ENCODE peak calls at places on chromosomes 12 and 14, in four cellular contexts. One of them, this sample, is unnamed.

GRCh38 chr12:93785262-93786010 is 108.3 kb downstream of the CRADD start:
- DNase-seq in pancreas: no peak
- DNase-seq in fibroblast of the aortic adventitia: peak
- DNase-seq in hypothalamus: no peak
- DNase-seq in this sample: no peak

GRCh38 chr12:53950789-53951576 is 3.7 kb upstream of the HOXC12 start:
- DNase-seq in pancreas: no peak
- DNase-seq in fibroblast of the aortic adventitia: no peak
- DNase-seq in hypothalamus: no peak
- DNase-seq in this sample: no peak

GRCh38 chr14:101721951-101722661 is 39.4 kb upstream of the PPP2R5C start:
- DNase-seq in hypothalamus: no peak
- DNase-seq in pancreas: no peak
- DNase-seq in fibroblast of the aortic adventitia: no peak
- DNase-seq in this sample: no peak

GRCh38 chr12:121142171-121142950 is 9.7 kb downstream of the P2RX7 start:
- DNase-seq in fibroblast of the aortic adventitia: no peak
- DNase-seq in pancreas: no peak
- DNase-seq in hypothalamus: no peak
- DNase-seq in this sample: no peak

GRCh38 chr14:51619551-51619950 is 32.2 kb upstream of the FRMD6 start:
- DNase-seq in fibroblast of the aortic adventitia: no peak
- DNase-seq in hypothalamus: no peak
- DNase-seq in pancreas: no peak
- DNase-seq in this sample: no peak

GRCh38 chr12:45425426-45425825 is 209.5 kb downstream of the ANO6 start:
- DNase-seq in pancreas: no peak
- DNase-seq in fibroblast of the aortic adventitia: peak
- DNase-seq in hypothalamus: no peak
- DNase-seq in this sample: no peak

GRCh38 chr12:2299207-2299606 is 246.4 kb downstream of the CACNA1C start:
- DNase-seq in hypothalamus: no peak
- DNase-seq in pancreas: no peak
- DNase-seq in fibroblast of the aortic adventitia: no peak
- DNase-seq in this sample: no peak

GRCh38 chr12:94561943-94562411 is 88.4 kb downstream of the TMCC3 start:
- DNase-seq in fibroblast of the aortic adventitia: no peak
- DNase-seq in hypothalamus: peak
- DNase-seq in pancreas: peak
- DNase-seq in this sample: peak

GRCh38 chr12:80268924-80269749 is 169.8 kb downstream of the OTOGL start:
- DNase-seq in fibroblast of the aortic adventitia: peak
- DNase-seq in pancreas: no peak
- DNase-seq in hypothalamus: no peak
- DNase-seq in this sample: no peak

GRCh38 chr14:35571598-35571997 is 37.6 kb downstream of the INSM2 start:
- DNase-seq in fibroblast of the aortic adventitia: no peak
- DNase-seq in pancreas: no peak
- DNase-seq in hypothalamus: no peak
- DNase-seq in this sample: no peak

GRCh38 chr14:92937229-92937937 is 14.4 kb downstream of the CHGA start:
- DNase-seq in fibroblast of the aortic adventitia: no peak
- DNase-seq in hypothalamus: no peak
- DNase-seq in pancreas: no peak
- DNase-seq in this sample: no peak

GRCh38 chr12:29943683-29944082 is 159.9 kb upstream of the TMTC1 start:
- DNase-seq in hypothalamus: no peak
- DNase-seq in fibroblast of the aortic adventitia: peak
- DNase-seq in pancreas: no peak
- DNase-seq in this sample: no peak

GRCh38 chr12:109947511-109947910 is 47.4 kb downstream of the TCHP start:
- DNase-seq in pancreas: no peak
- DNase-seq in hypothalamus: no peak
- DNase-seq in fibroblast of the aortic adventitia: peak
- DNase-seq in this sample: no peak

GRCh38 chr12:123714302-123714627 is 2.1 kb downstream of the ATP6V0A2 start:
- DNase-seq in fibroblast of the aortic adventitia: no peak
- DNase-seq in pancreas: no peak
- DNase-seq in hypothalamus: no peak
- DNase-seq in this sample: no peak

GRCh38 chr12:12870454-12870853 is 20.9 kb upstream of the GPRC5A start:
- DNase-seq in pancreas: no peak
- DNase-seq in fibroblast of the aortic adventitia: peak
- DNase-seq in hypothalamus: no peak
- DNase-seq in this sample: no peak

GRCh38 chr14:69708586-69709169 is 58.3 kb upstream of the SRSF5 start:
- DNase-seq in fibroblast of the aortic adventitia: no peak
- DNase-seq in hypothalamus: peak
- DNase-seq in pancreas: no peak
- DNase-seq in this sample: peak

GRCh38 chr14:102711207-102711606 is 66.0 kb upstream of the TRAF3 start:
- DNase-seq in hypothalamus: no peak
- DNase-seq in pancreas: no peak
- DNase-seq in fibroblast of the aortic adventitia: no peak
- DNase-seq in this sample: no peak

GRCh38 chr12:56645201-56645716 is 525 bp downstream of the ATP5F1B start:
- DNase-seq in fibroblast of the aortic adventitia: no peak
- DNase-seq in pancreas: peak
- DNase-seq in hypothalamus: peak
- DNase-seq in this sample: no peak

GRCh38 chr12:68871899-68872298 is 61.1 kb downstream of the CPM start:
- DNase-seq in fibroblast of the aortic adventitia: peak
- DNase-seq in hypothalamus: no peak
- DNase-seq in pancreas: no peak
- DNase-seq in this sample: no peak

GRCh38 chr12:68148261-68148951 is 11.1 kb downstream of the IFNG start:
- DNase-seq in pancreas: no peak
- DNase-seq in fibroblast of the aortic adventitia: no peak
- DNase-seq in hypothalamus: no peak
- DNase-seq in this sample: no peak